ENCODE peak calls at places on chromosomes 6 and 20, in five cellular contexts. One of them, this sample, is unnamed.

GRCh38 chr6:88374556-88374955 is 208.4 kb upstream of the CNR1 start:
- DNase-seq in adrenal gland: no peak
- DNase-seq in testis: no peak
- DNase-seq in HCT116: no peak
- DNase-seq in transverse colon: no peak
- DNase-seq in this sample: no peak

GRCh38 chr6:159829515-159829914 is 29.4 kb downstream of the PNLDC1 start:
- DNase-seq in adrenal gland: no peak
- DNase-seq in testis: no peak
- DNase-seq in transverse colon: no peak
- DNase-seq in HCT116: no peak
- DNase-seq in this sample: no peak

GRCh38 chr6:7156666-7157278 is 49.0 kb downstream of the RREB1 start:
- DNase-seq in adrenal gland: no peak
- DNase-seq in HCT116: no peak
- DNase-seq in transverse colon: no peak
- DNase-seq in testis: no peak
- DNase-seq in this sample: no peak

GRCh38 chr6:61869632-61870400 is 416.2 kb downstream of the KHDRBS2 start:
- DNase-seq in adrenal gland: no peak
- DNase-seq in testis: no peak
- DNase-seq in HCT116: no peak
- DNase-seq in transverse colon: no peak
- DNase-seq in this sample: no peak

GRCh38 chr6:139743629-139744028 is 369.2 kb upstream of the CITED2 start:
- DNase-seq in transverse colon: no peak
- DNase-seq in adrenal gland: no peak
- DNase-seq in HCT116: peak
- DNase-seq in testis: no peak
- DNase-seq in this sample: no peak

GRCh38 chr6:44034391-44034861 is 92.8 kb downstream of the MRPL14 start:
- DNase-seq in adrenal gland: no peak
- DNase-seq in HCT116: no peak
- DNase-seq in testis: no peak
- DNase-seq in transverse colon: no peak
- DNase-seq in this sample: peak

GRCh38 chr6:166460473-166461437 is 78.0 kb upstream of the MPC1 start:
- DNase-seq in adrenal gland: no peak
- DNase-seq in testis: no peak
- DNase-seq in transverse colon: no peak
- DNase-seq in HCT116: no peak
- DNase-seq in this sample: peak

GRCh38 chr6:56154076-56154475 is 93.3 kb downstream of the COL21A1 start:
- DNase-seq in HCT116: no peak
- DNase-seq in testis: no peak
- DNase-seq in transverse colon: no peak
- DNase-seq in adrenal gland: no peak
- DNase-seq in this sample: no peak

GRCh38 chr6:52984247-52984646 is 10.8 kb downstream of the GSTA4 start:
- DNase-seq in HCT116: no peak
- DNase-seq in testis: no peak
- DNase-seq in transverse colon: no peak
- DNase-seq in adrenal gland: no peak
- DNase-seq in this sample: no peak

GRCh38 chr20:41960166-41960565 is 342.0 kb upstream of the CHD6 start:
- DNase-seq in transverse colon: no peak
- DNase-seq in testis: no peak
- DNase-seq in adrenal gland: no peak
- DNase-seq in HCT116: no peak
- DNase-seq in this sample: no peak

DNA sequence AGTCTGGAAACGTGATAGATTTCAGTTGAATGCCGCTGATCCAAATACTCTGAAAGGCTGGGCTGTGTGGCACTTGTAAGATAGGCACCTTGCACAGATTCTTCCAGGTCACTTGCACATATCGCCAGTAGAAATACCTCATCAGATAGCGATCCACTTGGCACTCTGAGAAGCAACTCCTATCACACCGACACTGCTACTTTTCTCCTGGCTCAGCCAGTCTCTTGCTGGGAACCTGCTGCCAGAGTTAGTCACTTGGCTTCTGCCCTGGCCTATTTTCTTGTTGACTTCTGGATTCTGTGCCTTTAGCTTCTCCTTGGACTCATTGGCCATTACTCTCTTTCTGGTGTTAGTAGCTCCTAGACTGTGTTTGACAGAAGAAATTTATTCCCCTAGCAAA is 66.6 kb downstream of the UTRN start:
- DNase-seq in HCT116: no peak
- DNase-seq in adrenal gland: peak
- DNase-seq in testis: no peak
- DNase-seq in transverse colon: no peak
- DNase-seq in this sample: no peak
- H3K27ac ChIP-seq in HCT116: no peak
- H3K27ac ChIP-seq in adrenal gland: no peak
- H3K27ac ChIP-seq in testis: no peak
- H3K27ac ChIP-seq in transverse colon: peak
- H3K27ac ChIP-seq in this sample: peak

DNA sequence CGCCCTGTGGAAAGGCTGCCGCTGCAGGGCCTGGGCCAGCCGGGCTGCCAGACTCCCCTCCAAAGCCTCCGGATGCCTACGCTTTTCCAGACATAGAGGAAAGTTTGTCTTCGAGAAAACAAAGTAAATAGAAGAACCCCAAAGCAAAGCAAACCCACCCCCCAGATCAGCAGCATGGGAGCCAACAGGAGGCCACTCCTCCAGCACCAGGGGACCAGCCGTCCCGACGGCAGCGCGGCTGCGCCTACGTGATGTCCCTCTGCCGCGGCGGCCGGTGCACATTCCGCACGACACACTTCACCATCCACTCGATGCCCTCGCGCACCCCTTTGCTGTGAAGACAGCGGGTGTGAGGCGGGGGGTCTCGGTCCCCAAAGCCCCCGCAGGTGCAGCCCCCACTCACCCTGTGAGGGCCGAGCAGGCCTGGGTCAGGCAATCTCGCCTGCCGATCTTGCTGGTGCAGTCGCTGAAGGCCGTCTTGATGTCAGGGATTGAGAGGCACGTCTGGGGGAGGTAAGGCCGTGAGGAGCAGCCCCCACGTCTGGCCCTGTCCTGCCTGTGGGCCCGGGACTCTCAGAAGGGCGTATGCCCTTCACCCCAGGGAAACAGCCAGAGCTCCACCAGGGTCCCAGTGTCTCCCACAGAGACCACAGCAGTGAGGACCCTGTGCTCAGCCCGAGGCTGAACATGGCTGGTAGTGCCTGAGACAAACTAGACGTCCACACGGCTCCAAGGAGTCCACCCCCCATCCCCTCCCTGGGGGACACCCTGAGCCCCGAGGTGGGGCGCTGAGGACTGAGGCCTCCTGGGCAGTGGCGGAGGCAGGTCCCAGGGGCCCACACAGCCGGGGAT is 4.0 kb downstream of the TNFRSF6B start:
- DNase-seq in transverse colon: no peak
- DNase-seq in HCT116: no peak
- DNase-seq in testis: no peak
- DNase-seq in adrenal gland: peak
- DNase-seq in this sample: peak
- TF ChIP-seq POLR2A in transverse colon: no peak
- TF ChIP-seq POLR2A in HCT116: no peak
- TF ChIP-seq POLR2A in testis: no peak
- TF ChIP-seq POLR2A in adrenal gland: no peak
- TF ChIP-seq POLR2A in this sample: no peak

DNA sequence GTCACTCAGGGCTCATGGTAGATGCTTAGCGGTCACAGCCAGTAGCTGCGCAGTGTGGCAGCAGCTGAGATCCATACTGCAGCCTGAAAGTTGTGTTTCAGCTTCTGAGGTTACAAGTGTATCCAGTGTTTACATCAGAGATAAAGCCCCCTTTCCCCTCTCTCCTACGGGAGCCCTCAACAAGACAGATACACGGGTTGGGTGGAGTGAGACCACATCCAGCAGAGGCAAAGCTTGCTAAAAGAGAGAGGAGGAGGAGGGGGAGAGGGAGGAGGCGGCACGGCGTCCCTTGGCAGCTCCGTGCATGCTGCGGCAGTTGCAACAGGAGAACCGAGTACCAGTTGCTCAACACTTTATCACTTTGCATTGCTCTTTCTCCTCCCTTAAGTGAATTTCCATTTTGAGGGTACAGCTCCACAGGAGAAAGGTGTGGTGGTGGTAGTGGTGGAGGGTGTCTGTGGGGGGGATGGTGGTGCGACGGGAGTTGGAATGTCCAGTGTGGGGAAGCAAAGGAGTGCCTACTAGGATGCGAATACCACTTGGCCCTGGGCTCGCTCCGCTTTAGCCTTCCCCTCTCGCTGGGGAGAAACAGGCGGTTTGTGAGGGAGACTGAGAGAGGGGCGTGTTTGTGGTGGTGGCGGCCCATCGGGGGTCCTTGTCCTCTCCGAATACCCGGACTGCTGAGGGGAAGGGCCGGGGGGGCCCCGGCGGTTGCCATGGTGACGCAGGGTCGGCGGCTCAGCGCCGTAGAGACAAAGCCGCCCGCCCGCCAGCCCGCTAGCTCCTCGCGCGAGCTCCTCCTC is 405 bp upstream of the RNF182 start:
- DNase-seq in testis: peak
- DNase-seq in adrenal gland: peak
- DNase-seq in HCT116: no peak
- DNase-seq in transverse colon: no peak
- DNase-seq in this sample: no peak
- H3K27ac ChIP-seq in testis: peak
- H3K27ac ChIP-seq in adrenal gland: no peak
- H3K27ac ChIP-seq in HCT116: peak
- H3K27ac ChIP-seq in transverse colon: no peak
- H3K27ac ChIP-seq in this sample: no peak

GRCh38 chr6:118650500-118651281 is 700 bp downstream of the CEP85L start:
- DNase-seq in HCT116: no peak
- DNase-seq in transverse colon: peak
- DNase-seq in adrenal gland: peak
- DNase-seq in testis: peak
- DNase-seq in this sample: peak
- TF ChIP-seq POLR2A in HCT116: no peak
- TF ChIP-seq POLR2A in transverse colon: peak
- TF ChIP-seq POLR2A in adrenal gland: peak
- TF ChIP-seq POLR2A in testis: no peak
- TF ChIP-seq POLR2A in this sample: no peak

GRCh38 chr6:122799916-122800701 is 11.1 kb downstream of the SMPDL3A start:
- DNase-seq in transverse colon: peak
- DNase-seq in testis: no peak
- DNase-seq in HCT116: no peak
- DNase-seq in adrenal gland: peak
- DNase-seq in this sample: no peak
- H3K27ac ChIP-seq in transverse colon: peak
- H3K27ac ChIP-seq in testis: no peak
- H3K27ac ChIP-seq in HCT116: no peak
- H3K27ac ChIP-seq in adrenal gland: no peak
- H3K27ac ChIP-seq in this sample: no peak

GRCh38 chr6:13131935-13132661 is 196.2 kb downstream of the TBC1D7 start:
- DNase-seq in HCT116: no peak
- DNase-seq in testis: no peak
- DNase-seq in adrenal gland: no peak
- DNase-seq in transverse colon: no peak
- DNase-seq in this sample: no peak
- TF ChIP-seq POLR2A in HCT116: no peak
- TF ChIP-seq POLR2A in testis: no peak
- TF ChIP-seq POLR2A in adrenal gland: no peak
- TF ChIP-seq POLR2A in transverse colon: no peak
- TF ChIP-seq POLR2A in this sample: no peak

GRCh38 chr6:131740161-131740560 is 29.3 kb upstream of the CTAGE9 start:
- DNase-seq in transverse colon: no peak
- DNase-seq in adrenal gland: no peak
- DNase-seq in testis: no peak
- DNase-seq in HCT116: no peak
- DNase-seq in this sample: no peak
- H3K27ac ChIP-seq in transverse colon: no peak
- H3K27ac ChIP-seq in adrenal gland: no peak
- H3K27ac ChIP-seq in testis: no peak
- H3K27ac ChIP-seq in HCT116: no peak
- H3K27ac ChIP-seq in this sample: no peak

DNA sequence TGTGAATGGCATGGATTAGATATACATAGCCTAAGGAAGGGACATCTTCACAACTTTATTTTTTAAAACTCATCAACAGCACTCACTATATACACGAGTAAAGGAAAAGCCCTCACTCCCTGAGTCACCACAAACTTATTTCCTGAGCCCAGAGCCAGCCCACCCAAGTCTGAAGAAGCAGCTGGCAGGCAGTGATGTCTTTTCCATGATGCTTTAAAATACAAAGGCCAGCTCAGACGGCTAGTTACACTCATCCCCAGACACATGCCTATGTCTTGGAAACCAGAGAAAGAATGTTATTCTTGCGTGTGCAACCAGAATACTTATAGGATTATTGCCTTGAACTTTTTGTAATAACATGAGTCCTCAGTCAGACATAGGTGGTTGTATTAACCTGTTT is 114.4 kb downstream of the ADGRG6 start:
- DNase-seq in HCT116: no peak
- DNase-seq in adrenal gland: no peak
- DNase-seq in transverse colon: no peak
- DNase-seq in testis: no peak
- DNase-seq in this sample: no peak
- TF ChIP-seq POLR2A in HCT116: no peak
- TF ChIP-seq POLR2A in adrenal gland: no peak
- TF ChIP-seq POLR2A in transverse colon: no peak
- TF ChIP-seq POLR2A in testis: no peak
- TF ChIP-seq POLR2A in this sample: no peak

DNA sequence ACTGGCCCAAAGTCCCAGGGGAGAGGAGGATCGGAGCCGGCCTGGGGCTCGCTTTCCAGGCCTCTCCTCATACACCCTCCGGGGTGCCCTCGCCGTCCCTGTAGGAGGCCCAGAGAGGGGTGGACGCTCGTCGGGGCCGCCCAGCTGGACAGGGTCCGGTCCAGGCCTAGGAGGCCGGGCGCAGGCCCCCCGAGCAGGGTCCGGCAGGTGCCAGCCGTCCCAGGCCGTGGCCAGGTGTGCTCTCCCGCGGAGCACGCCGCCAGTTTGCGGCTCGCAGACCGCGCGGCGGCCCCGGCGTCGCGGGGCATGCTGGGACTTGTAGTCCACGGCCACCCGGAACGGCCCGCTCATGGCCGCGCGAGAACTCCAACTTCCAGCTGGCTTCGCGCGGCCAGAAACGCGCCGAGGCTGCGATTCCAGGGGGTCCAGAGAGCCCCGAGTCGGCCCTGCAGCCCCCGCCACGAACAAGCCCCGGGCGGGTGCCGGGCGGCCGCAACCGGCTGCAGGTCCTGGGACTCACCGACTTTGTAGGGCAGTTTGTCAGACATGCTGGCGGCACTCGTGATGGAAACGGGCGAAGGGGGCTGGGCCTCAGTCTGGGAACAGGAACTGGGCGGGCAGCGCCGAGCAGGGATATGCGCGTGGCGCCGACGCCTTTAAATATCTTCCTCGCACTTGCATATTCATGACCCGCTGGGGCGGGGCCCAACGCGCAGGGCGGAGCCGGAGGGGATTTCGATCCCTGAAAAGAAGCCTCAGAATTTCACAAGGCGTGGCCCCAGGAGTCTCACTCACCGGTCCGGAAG is at the start of gene AHCY:
- DNase-seq in transverse colon: peak
- DNase-seq in testis: peak
- DNase-seq in HCT116: peak
- DNase-seq in adrenal gland: peak
- DNase-seq in this sample: peak
- H3K27ac ChIP-seq in transverse colon: peak
- H3K27ac ChIP-seq in testis: peak
- H3K27ac ChIP-seq in HCT116: peak
- H3K27ac ChIP-seq in adrenal gland: peak
- H3K27ac ChIP-seq in this sample: peak

This sample was measured in spleen.